ENCODE peak calls at places on chromosomes 16 and 17, in seven cellular contexts. One of them, this sample, is unnamed.

GRCh38 chr16:83470406-83470805 is 337.4 kb upstream of the HSBP1 start:
- DNase-seq in choroid plexus epithelial cell: peak
- DNase-seq in HT-29: no peak
- DNase-seq in neural crest cell: no peak
- DNase-seq in mucosa of gallbladder: no peak
- DNase-seq in Ammon's horn: no peak
- DNase-seq in Right ventricle myocardium superior: no peak
- DNase-seq in this sample: no peak

GRCh38 chr16:56876048-56876447 is 11.0 kb downstream of the SLC12A3 start:
- DNase-seq in mucosa of gallbladder: no peak
- DNase-seq in HT-29: no peak
- DNase-seq in Ammon's horn: no peak
- DNase-seq in choroid plexus epithelial cell: no peak
- DNase-seq in neural crest cell: no peak
- DNase-seq in Right ventricle myocardium superior: no peak
- DNase-seq in this sample: no peak

GRCh38 chr17:83081561-83082201 is 2.3 kb downstream of the METRNL start:
- DNase-seq in HT-29: peak
- DNase-seq in neural crest cell: no peak
- DNase-seq in mucosa of gallbladder: peak
- DNase-seq in choroid plexus epithelial cell: no peak
- DNase-seq in Right ventricle myocardium superior: no peak
- DNase-seq in Ammon's horn: no peak
- DNase-seq in this sample: peak

GRCh38 chr16:28149016-28149888 is 62.5 kb downstream of the XPO6 start:
- DNase-seq in Ammon's horn: no peak
- DNase-seq in choroid plexus epithelial cell: no peak
- DNase-seq in mucosa of gallbladder: no peak
- DNase-seq in neural crest cell: no peak
- DNase-seq in Right ventricle myocardium superior: no peak
- DNase-seq in HT-29: no peak
- DNase-seq in this sample: peak

GRCh38 chr16:70577256-70577698 is 53.7 kb downstream of the SF3B3 start:
- DNase-seq in HT-29: peak
- DNase-seq in Right ventricle myocardium superior: peak
- DNase-seq in neural crest cell: no peak
- DNase-seq in mucosa of gallbladder: no peak
- DNase-seq in choroid plexus epithelial cell: no peak
- DNase-seq in Ammon's horn: no peak
- DNase-seq in this sample: no peak

GRCh38 chr16:83441523-83441922 is 366.3 kb upstream of the HSBP1 start:
- DNase-seq in HT-29: no peak
- DNase-seq in neural crest cell: no peak
- DNase-seq in choroid plexus epithelial cell: no peak
- DNase-seq in Ammon's horn: peak
- DNase-seq in mucosa of gallbladder: no peak
- DNase-seq in Right ventricle myocardium superior: no peak
- DNase-seq in this sample: no peak

GRCh38 chr17:45867702-45868101 is 23.0 kb downstream of the SPPL2C start:
- DNase-seq in mucosa of gallbladder: no peak
- DNase-seq in Right ventricle myocardium superior: no peak
- DNase-seq in choroid plexus epithelial cell: peak
- DNase-seq in HT-29: no peak
- DNase-seq in neural crest cell: no peak
- DNase-seq in Ammon's horn: peak
- DNase-seq in this sample: no peak

GRCh38 chr17:58284613-58285421 is 4.1 kb upstream of the MPO start:
- DNase-seq in neural crest cell: no peak
- DNase-seq in Right ventricle myocardium superior: no peak
- DNase-seq in choroid plexus epithelial cell: no peak
- DNase-seq in mucosa of gallbladder: peak
- DNase-seq in Ammon's horn: no peak
- DNase-seq in HT-29: no peak
- DNase-seq in this sample: no peak

GRCh38 chr17:227581-228222 is 46.3 kb upstream of the DOC2B start:
- DNase-seq in Ammon's horn: no peak
- DNase-seq in neural crest cell: no peak
- DNase-seq in HT-29: no peak
- DNase-seq in choroid plexus epithelial cell: no peak
- DNase-seq in mucosa of gallbladder: no peak
- DNase-seq in Right ventricle myocardium superior: no peak
- DNase-seq in this sample: no peak

GRCh38 chr16:14013571-14014283 is 57.4 kb upstream of the MRTFB start:
- DNase-seq in Ammon's horn: no peak
- DNase-seq in HT-29: no peak
- DNase-seq in Right ventricle myocardium superior: no peak
- DNase-seq in neural crest cell: no peak
- DNase-seq in choroid plexus epithelial cell: peak
- DNase-seq in mucosa of gallbladder: no peak
- DNase-seq in this sample: peak

GRCh38 chr16:4675864-4676786 is 17.2 kb upstream of the NUDT16L1 start:
- DNase-seq in choroid plexus epithelial cell: no peak
- DNase-seq in HT-29: no peak
- DNase-seq in Ammon's horn: no peak
- DNase-seq in Right ventricle myocardium superior: no peak
- DNase-seq in mucosa of gallbladder: peak
- DNase-seq in neural crest cell: no peak
- DNase-seq in this sample: peak

GRCh38 chr16:17177968-17178880 is 292.5 kb downstream of the XYLT1 start:
- DNase-seq in Ammon's horn: no peak
- DNase-seq in HT-29: no peak
- DNase-seq in Right ventricle myocardium superior: no peak
- DNase-seq in neural crest cell: no peak
- DNase-seq in choroid plexus epithelial cell: no peak
- DNase-seq in mucosa of gallbladder: no peak
- DNase-seq in this sample: no peak

GRCh38 chr16:57502048-57502775 is 15.9 kb upstream of the DOK4 start:
- DNase-seq in choroid plexus epithelial cell: no peak
- DNase-seq in HT-29: no peak
- DNase-seq in mucosa of gallbladder: no peak
- DNase-seq in neural crest cell: no peak
- DNase-seq in Right ventricle myocardium superior: no peak
- DNase-seq in Ammon's horn: no peak
- DNase-seq in this sample: no peak

GRCh38 chr16:24540575-24541240 is 1.3 kb downstream of the RBBP6 start:
- DNase-seq in choroid plexus epithelial cell: peak
- DNase-seq in HT-29: peak
- DNase-seq in neural crest cell: no peak
- DNase-seq in mucosa of gallbladder: no peak
- DNase-seq in Ammon's horn: no peak
- DNase-seq in Right ventricle myocardium superior: no peak
- DNase-seq in this sample: peak

GRCh38 chr17:75250009-75250471 is 11.4 kb downstream of the GGA3 start:
- DNase-seq in HT-29: no peak
- DNase-seq in mucosa of gallbladder: no peak
- DNase-seq in choroid plexus epithelial cell: peak
- DNase-seq in neural crest cell: no peak
- DNase-seq in Right ventricle myocardium superior: no peak
- DNase-seq in Ammon's horn: no peak
- DNase-seq in this sample: no peak

GRCh38 chr17:66492500-66493123 is 190.2 kb downstream of the PRKCA start:
- DNase-seq in neural crest cell: no peak
- DNase-seq in Right ventricle myocardium superior: no peak
- DNase-seq in HT-29: no peak
- DNase-seq in mucosa of gallbladder: no peak
- DNase-seq in choroid plexus epithelial cell: peak
- DNase-seq in Ammon's horn: no peak
- DNase-seq in this sample: no peak

GRCh38 chr17:5841862-5842261 is 228.3 kb upstream of the WSCD1 start:
- DNase-seq in choroid plexus epithelial cell: no peak
- DNase-seq in Ammon's horn: no peak
- DNase-seq in HT-29: no peak
- DNase-seq in Right ventricle myocardium superior: no peak
- DNase-seq in mucosa of gallbladder: no peak
- DNase-seq in neural crest cell: no peak
- DNase-seq in this sample: no peak

GRCh38 chr16:13607289-13607688 is 312.7 kb upstream of the ERCC4 start:
- DNase-seq in Ammon's horn: no peak
- DNase-seq in HT-29: no peak
- DNase-seq in mucosa of gallbladder: no peak
- DNase-seq in Right ventricle myocardium superior: no peak
- DNase-seq in neural crest cell: no peak
- DNase-seq in choroid plexus epithelial cell: no peak
- DNase-seq in this sample: no peak

GRCh38 chr16:75763250-75763649 is 37.0 kb upstream of the CPHXL start:
- DNase-seq in mucosa of gallbladder: no peak
- DNase-seq in Ammon's horn: no peak
- DNase-seq in HT-29: no peak
- DNase-seq in Right ventricle myocardium superior: no peak
- DNase-seq in neural crest cell: no peak
- DNase-seq in choroid plexus epithelial cell: no peak
- DNase-seq in this sample: no peak

GRCh38 chr17:49755681-49756283 is 8.1 kb downstream of the FAM117A start:
- DNase-seq in HT-29: no peak
- DNase-seq in Ammon's horn: no peak
- DNase-seq in neural crest cell: no peak
- DNase-seq in mucosa of gallbladder: no peak
- DNase-seq in choroid plexus epithelial cell: no peak
- DNase-seq in Right ventricle myocardium superior: no peak
- DNase-seq in this sample: no peak

GRCh38 chr17:13393841-13394710 is 207.7 kb downstream of the HS3ST3A1 start:
- DNase-seq in choroid plexus epithelial cell: peak
- DNase-seq in mucosa of gallbladder: no peak
- DNase-seq in neural crest cell: no peak
- DNase-seq in Right ventricle myocardium superior: no peak
- DNase-seq in Ammon's horn: peak
- DNase-seq in HT-29: no peak
- DNase-seq in this sample: no peak

GRCh38 chr16:4071686-4072561 is 44.3 kb downstream of the ADCY9 start:
- DNase-seq in Ammon's horn: no peak
- DNase-seq in neural crest cell: no peak
- DNase-seq in Right ventricle myocardium superior: no peak
- DNase-seq in mucosa of gallbladder: no peak
- DNase-seq in choroid plexus epithelial cell: no peak
- DNase-seq in HT-29: no peak
- DNase-seq in this sample: no peak

GRCh38 chr17:58303981-58304734 is 23.4 kb upstream of the MPO start:
- DNase-seq in Right ventricle myocardium superior: peak
- DNase-seq in mucosa of gallbladder: peak
- DNase-seq in Ammon's horn: no peak
- DNase-seq in neural crest cell: peak
- DNase-seq in HT-29: peak
- DNase-seq in choroid plexus epithelial cell: peak
- DNase-seq in this sample: peak

GRCh38 chr16:27801259-27801945 is 251.5 kb downstream of the KATNIP start:
- DNase-seq in choroid plexus epithelial cell: no peak
- DNase-seq in Right ventricle myocardium superior: no peak
- DNase-seq in HT-29: no peak
- DNase-seq in mucosa of gallbladder: no peak
- DNase-seq in Ammon's horn: no peak
- DNase-seq in neural crest cell: no peak
- DNase-seq in this sample: no peak

GRCh38 chr16:65672960-65673359 is 551.1 kb upstream of the CDH11 start:
- DNase-seq in mucosa of gallbladder: no peak
- DNase-seq in HT-29: no peak
- DNase-seq in choroid plexus epithelial cell: peak
- DNase-seq in Ammon's horn: no peak
- DNase-seq in neural crest cell: no peak
- DNase-seq in Right ventricle myocardium superior: no peak
- DNase-seq in this sample: no peak